ENCODE peak calls at places on chromosomes 4 and X, in nine cellular contexts. P is NCI-H774; Q is cardiac muscle cell; X is stimulated activated CD4-positive, alpha-beta T cell treated with anti-CD3 and anti-CD28 coated beads, Interleukin-15, amount 100 ng/mL, for 1 hour; U is activated CD8-positive, alpha-beta memory T cell treated with anti-CD3 and anti-CD28 coated beads, Interleukin-2, amount 50 U/mL, for 48 hours; A is pancreas; O is globus pallidus; M is NCI-H1417 treated with DMSO at 0.1 percent for 48 hours; T is head of caudate nucleus. Z is an unnamed sample.

GRCh38 chr4:1449475-1449832 is 43.2 kb upstream of the NKX1-1 start:
- DNase-seq in P (no peak), Q (no peak), X (no peak), U (peak), A (no peak), O (no peak), M (no peak), T (peak), Z (no peak)

GRCh38 chr4:105025263-105026017 is 121.2 kb upstream of the TET2 start:
- DNase-seq in P (no peak), Q (no peak), X (no peak), U (no peak), A (no peak), O (no peak), M (no peak), T (no peak), Z (no peak)

GRCh38 chrX:153781428-153782047 is 697 bp downstream of the SRPK3 start:
- DNase-seq in P (peak), Q (no peak), X (no peak), U (no peak), A (no peak), O (no peak), M (no peak), T (no peak), Z (no peak)

GRCh38 chrX:102930990-102931756 is 5.9 kb upstream of the RAB40AL start:
- DNase-seq in P (no peak), Q (no peak), X (no peak), U (no peak), A (no peak), O (no peak), M (no peak), T (no peak), Z (no peak)

GRCh38 chrX:40550069-40550468 is 30.7 kb upstream of the ATP6AP2 start:
- DNase-seq in P (peak), Q (no peak), X (no peak), U (no peak), A (no peak), O (no peak), M (peak), T (no peak), Z (no peak)

GRCh38 chr4:26288308-26288982 is 32.4 kb upstream of the RBPJ start:
- DNase-seq in P (no peak), Q (peak), X (no peak), U (peak), A (no peak), O (no peak), M (no peak), T (no peak), Z (peak)

GRCh38 chrX:112841114-112841819 is 636 bp upstream of the AMOT start:
- DNase-seq in P (peak), Q (peak), X (peak), U (peak), A (peak), O (peak), M (peak), T (peak), Z (peak)

GRCh38 chrX:110133735-110134370 is 130.9 kb downstream of the TMEM164 start:
- DNase-seq in P (no peak), Q (no peak), X (no peak), U (no peak), A (no peak), O (no peak), M (no peak), T (no peak), Z (no peak)

GRCh38 chr4:128718793-128719192 is 90.7 kb upstream of the JADE1 start:
- DNase-seq in P (no peak), Q (peak), X (no peak), U (no peak), A (no peak), O (no peak), M (no peak), T (no peak), Z (no peak)

GRCh38 chrX:118261136-118261535 is 84.8 kb upstream of the WDR44 start:
- DNase-seq in P (no peak), Q (no peak), X (no peak), U (no peak), A (no peak), O (no peak), M (no peak), T (no peak), Z (no peak)

GRCh38 chr4:94642561-94642866 is 115.2 kb upstream of the BMPR1B start:
- DNase-seq in P (no peak), Q (no peak), X (no peak), U (no peak), A (no peak), O (no peak), M (no peak), T (no peak), Z (no peak)

GRCh38 chr4:17064959-17065358 is 166.5 kb upstream of the LDB2 start:
- DNase-seq in P (no peak), Q (no peak), X (no peak), U (no peak), A (no peak), O (no peak), M (no peak), T (no peak), Z (no peak)

GRCh38 chrX:15675490-15675921 is 10.9 kb upstream of the CLTRN start:
- DNase-seq in P (peak), Q (peak), X (peak), U (no peak), A (peak), O (no peak), M (peak), T (peak), Z (no peak)